ENCODE peak calls at places on chromosomes 4 and X, in five cellular contexts. Z is IMR-90, B is trophoblast cell, H is neuronal stem cell, D is H9. F is an unnamed sample.
A peak's percentile ranks its signal among the peaks of the same experiment; 100 is the strongest.

GRCh38 chrX:1661048-1661921 is 46.4 kb downstream of the ASMT start:
- DNase-seq in Z (no peak), B (peak; percentile 80), H (no peak), D (peak; percentile 98), F (peak; percentile 90)

GRCh38 chr4:16417198-16417597 is 190.9 kb upstream of the TAPT1 start:
- DNase-seq in Z (no peak), B (no peak), H (no peak), D (no peak), F (no peak)

GRCh38 chrX:40778861-40779575 is 43.7 kb upstream of the MED14 start:
- DNase-seq in Z (peak; percentile 72), B (no peak), H (no peak), D (no peak), F (no peak)

GRCh38 chr4:78551420-78552351 is at the start of gene ANXA3:
- DNase-seq in Z (no peak), B (peak; percentile 9), H (no peak), D (peak; percentile 76), F (peak; percentile 81)

GRCh38 chr4:108749119-108749518 is 13.7 kb downstream of the ETNPPL start:
- DNase-seq in Z (no peak), B (no peak), H (no peak), D (no peak), F (no peak)

GRCh38 chr4:14916554-14917304 is 85.6 kb upstream of the CPEB2 start:
- DNase-seq in Z (peak; percentile 84), B (peak; percentile 22), H (no peak), D (no peak), F (no peak)

GRCh38 chrX:40402771-40403533 is 177.8 kb upstream of the ATP6AP2 start:
- DNase-seq in Z (peak; percentile 46), B (peak; percentile 29), H (no peak), D (no peak), F (no peak)

GRCh38 chr4:15117270-15117946 is 115.1 kb downstream of the CPEB2 start:
- DNase-seq in Z (no peak), B (peak; percentile 11), H (no peak), D (no peak), F (no peak)

GRCh38 chrX:2748171-2748814 is 3.5 kb upstream of the XG start:
- DNase-seq in Z (no peak), B (peak; percentile 31), H (no peak), D (no peak), F (no peak)

GRCh38 chrX:9988762-9989161 is 21.6 kb downstream of the CLDN34 start:
- DNase-seq in Z (no peak), B (no peak), H (no peak), D (no peak), F (no peak)

DNA sequence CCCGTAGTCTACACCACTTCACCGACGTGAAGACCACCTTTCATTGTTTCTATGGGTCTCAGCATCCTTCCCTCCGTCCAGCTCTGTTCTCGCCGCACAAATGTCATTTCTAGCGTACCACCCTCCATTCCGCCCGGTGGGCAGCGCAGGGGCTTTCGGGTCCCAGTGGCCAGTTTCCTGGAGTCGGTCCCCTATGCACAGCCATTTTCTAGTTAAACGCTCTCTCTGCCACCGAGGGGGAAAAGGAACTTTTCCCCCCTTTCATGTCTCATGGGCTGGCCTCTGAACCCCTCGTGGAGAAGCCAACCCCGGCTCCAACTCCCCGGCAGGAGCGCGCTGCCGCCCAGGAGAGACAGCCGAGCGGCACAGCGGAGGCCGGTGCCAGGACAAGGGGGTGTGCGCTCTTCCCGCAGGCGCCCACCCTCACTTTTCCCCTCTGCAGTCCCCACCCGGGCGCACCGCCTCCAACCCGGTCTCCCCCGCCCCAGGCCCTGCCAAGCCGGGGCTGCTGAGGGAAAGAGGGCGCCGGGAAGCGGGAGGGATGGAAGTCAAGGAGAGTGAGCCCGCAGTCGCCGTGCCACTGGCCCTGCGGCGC is 682 bp downstream of the APBB2 start:
- DNase-seq in Z (no peak), B (no peak), H (no peak), D (no peak), F (no peak)
- H2BK5ac ChIP-seq in Z (peak overlapping the region; percentile 67), B (peak overlapping the region; percentile 81), H (no peak overlapping the region), D (no peak overlapping the region), F (no peak overlapping the region)

GRCh38 chr4:139246166-139246565 is 33.9 kb downstream of the MGARP start:
- DNase-seq in Z (no peak), B (no peak), H (no peak), D (no peak), F (no peak)
- H2BK5ac ChIP-seq in Z (peak overlapping the region; percentile 56), B (no peak overlapping the region), H (no peak overlapping the region), D (no peak overlapping the region), F (no peak overlapping the region)

GRCh38 chr4:2812985-2813384 is 20.1 kb downstream of the SH3BP2 start:
- DNase-seq in Z (no peak), B (no peak), H (no peak), D (no peak), F (no peak)

GRCh38 chr4:2813446-2814405 is 20.8 kb downstream of the SH3BP2 start:
- DNase-seq in Z (no peak), B (no peak), H (no peak), D (no peak), F (no peak)

GRCh38 chr4:2809610-2810180 is 16.8 kb downstream of the SH3BP2 start:
- DNase-seq in Z (no peak), B (no peak), H (no peak), D (no peak), F (no peak)

GRCh38 chr4:2812600-2812932 is 19.7 kb downstream of the SH3BP2 start:
- DNase-seq in Z (no peak), B (no peak), H (no peak), D (no peak), F (no peak)

DNA sequence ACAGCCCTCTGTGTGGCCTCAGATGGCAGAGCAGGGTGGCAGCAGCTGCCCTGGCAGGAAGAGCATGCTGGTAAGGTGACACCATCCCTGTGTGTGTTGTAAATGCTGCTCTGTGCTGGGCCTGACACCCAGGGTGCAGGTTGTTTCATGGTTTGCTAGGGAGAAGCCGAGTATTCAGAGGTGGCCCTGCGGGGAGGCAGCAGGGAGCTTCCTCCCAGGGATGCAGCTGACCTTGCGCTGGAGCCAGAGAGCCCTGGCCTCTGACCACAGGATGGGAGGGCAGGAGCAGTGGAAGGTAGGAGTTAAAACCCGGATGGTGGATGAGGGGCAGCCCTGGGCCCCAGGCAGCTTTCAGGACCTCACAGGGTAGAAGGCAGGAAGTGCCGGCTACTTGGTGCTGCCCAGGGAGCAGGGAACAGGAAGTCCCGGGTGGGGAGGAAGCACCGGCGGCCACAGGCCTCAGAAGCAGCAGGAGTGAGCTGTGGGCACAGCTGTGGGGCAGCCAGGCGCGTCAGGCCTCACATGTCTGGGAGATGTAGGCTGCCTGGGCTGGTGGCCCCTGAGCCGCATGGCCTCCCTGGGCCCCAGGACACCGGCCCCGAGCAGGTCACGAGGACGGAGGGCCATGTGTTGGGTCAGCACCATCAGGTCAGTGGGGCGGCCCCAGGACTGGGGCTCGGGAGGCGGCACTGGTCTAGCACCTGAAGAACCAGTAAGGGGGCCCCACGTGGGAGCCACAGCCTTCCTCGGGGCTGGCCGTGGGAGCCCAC is 19.1 kb downstream of the SH3BP2 start:
- DNase-seq in Z (peak; percentile 65), B (no peak), H (no peak), D (peak; percentile 68), F (no peak)
- H2BK5ac ChIP-seq in Z (peak overlapping the region; percentile 76), B (no peak overlapping the region), H (no peak overlapping the region), D (peak overlapping the region; percentile 20), F (peak overlapping the region; percentile 58)

DNA sequence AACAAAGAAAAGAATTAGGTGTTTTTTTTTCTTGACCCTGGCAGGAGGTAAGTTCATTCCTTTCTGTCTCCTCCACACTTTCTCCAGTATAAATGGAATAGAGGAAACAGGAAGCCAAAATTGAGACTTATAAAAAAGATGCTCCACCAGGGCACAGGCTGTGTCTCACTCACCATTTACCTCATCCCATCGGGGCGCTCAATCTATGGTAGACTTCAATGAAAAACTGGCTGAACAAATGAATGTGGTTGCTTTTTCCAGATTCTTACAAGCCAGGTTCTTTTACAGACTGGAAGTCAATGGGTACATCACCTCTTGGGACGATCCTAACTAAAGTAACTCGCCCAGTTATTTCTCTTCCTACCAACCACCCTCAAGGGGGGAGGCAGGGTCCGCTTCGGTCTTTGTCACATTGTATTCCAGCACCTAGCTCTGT is 685 bp downstream of the COMMD8 start:
- DNase-seq in Z (peak; percentile 3), B (no peak), H (no peak), D (no peak), F (no peak)
- H2BK5ac ChIP-seq in Z (peak overlapping the region; percentile 61), B (peak overlapping the region; percentile 89), H (no peak overlapping the region), D (no peak overlapping the region), F (no peak overlapping the region)

GRCh38 chrX:41923257-41923924 is at the start of gene CASK:
- DNase-seq in Z (peak; percentile 87), B (peak; percentile 84), H (peak; percentile 90), D (peak; percentile 94), F (peak; percentile 88)

GRCh38 chrX:41922125-41922521 is 1.2 kb downstream of the CASK start:
- DNase-seq in Z (peak; percentile 27), B (no peak), H (no peak), D (no peak), F (no peak)

GRCh38 chrX:41921492-41922124 is 1.7 kb downstream of the CASK start:
- DNase-seq in Z (peak; percentile 37), B (no peak), H (no peak), D (no peak), F (no peak)

GRCh38 chrX:41923925-41924693 is 755 bp upstream of the CASK start:
- DNase-seq in Z (peak; percentile 26), B (peak; percentile 21), H (no peak), D (peak; percentile 40), F (no peak)

DNA sequence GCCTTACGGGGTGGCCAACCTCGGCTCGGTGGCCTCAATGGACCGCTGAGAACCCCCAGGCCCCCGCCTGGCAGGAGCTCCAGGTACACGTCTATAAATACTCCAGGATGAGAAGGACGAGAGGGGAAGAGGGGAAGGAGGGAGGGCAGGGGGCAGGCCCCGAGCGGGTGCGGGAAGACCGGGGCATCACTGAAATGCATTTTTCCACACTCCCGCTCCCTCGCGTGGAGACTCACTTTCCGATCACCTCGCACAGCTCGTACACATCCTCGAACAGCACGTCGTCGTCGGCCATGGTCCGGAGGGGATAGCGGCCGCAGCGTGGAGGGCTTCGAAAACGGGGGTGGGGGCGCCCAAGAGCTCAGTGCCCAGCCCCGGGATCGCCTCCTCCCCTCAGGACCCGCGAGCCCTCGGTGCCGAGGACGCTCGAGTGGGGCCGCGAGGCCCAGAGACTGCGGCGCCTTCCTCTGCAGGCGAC is 621 bp downstream of the CASK start:
- DNase-seq in Z (no peak), B (no peak), H (no peak), D (peak; percentile 42), F (peak; percentile 49)
- H2BK5ac ChIP-seq in Z (peak overlapping the region; percentile 65), B (no peak overlapping the region), H (peak overlapping the region; percentile 66), D (no peak overlapping the region), F (no peak overlapping the region)

DNA sequence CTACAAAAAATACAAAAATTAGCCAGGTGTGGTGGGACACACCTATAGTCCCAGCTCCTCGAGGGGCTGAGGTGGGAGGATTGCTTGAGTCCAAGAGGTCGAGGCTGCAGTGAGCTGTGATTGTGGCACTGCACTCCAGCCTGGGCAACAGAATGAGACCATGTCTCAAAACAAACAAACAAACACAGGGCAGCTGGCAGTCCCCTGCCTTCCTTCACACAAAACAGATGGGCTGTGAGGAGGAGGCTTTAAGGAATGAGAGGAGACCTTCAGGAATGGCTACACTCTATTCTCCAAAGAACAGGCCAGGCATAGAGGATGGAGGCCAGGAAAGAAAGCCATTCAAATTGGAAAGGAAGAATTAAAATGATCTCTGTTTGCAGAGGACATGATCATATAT is 65.6 kb upstream of the MAML3 start:
- DNase-seq in Z (no peak), B (no peak), H (no peak), D (no peak), F (no peak)
- H2BK5ac ChIP-seq in Z (no peak overlapping the region), B (no peak overlapping the region), H (no peak overlapping the region), D (no peak overlapping the region), F (peak overlapping the region; percentile 92)

GRCh38 chr4:75724867-75725724 is 719 bp downstream of the USO1 start:
- DNase-seq in Z (peak; percentile 79), B (peak; percentile 68), H (peak; percentile 69), D (peak; percentile 73), F (no peak)
- H2BK5ac ChIP-seq in Z (peak overlapping the region; percentile 79), B (peak overlapping the region; percentile 89), H (peak overlapping the region; percentile 62), D (peak overlapping the region; percentile 6), F (peak overlapping the region; percentile 96)

GRCh38 chr4:42632653-42633382 is 24.1 kb downstream of the ATP8A1 start:
- DNase-seq in Z (no peak), B (no peak), H (no peak), D (no peak), F (no peak)
- H2BK5ac ChIP-seq in Z (no peak overlapping the region), B (no peak overlapping the region), H (no peak overlapping the region), D (no peak overlapping the region), F (no peak overlapping the region)